ENCODE peak calls at places on chromosomes 12 and 14, in seven cellular contexts. One of them, this sample, is unnamed.
A peak's percentile ranks its signal among the peaks of the same experiment; 100 is the strongest.

GRCh38 chr12:107178776-107179175 is 85.4 kb upstream of the CRY1 start:
- DNase-seq in cardiac fibroblast: no peak
- DNase-seq in neural crest cell: no peak
- DNase-seq in IMR-90: no peak
- DNase-seq in GM12865: no peak
- DNase-seq in retinal pigment epithelial cell: no peak
- DNase-seq in suprapubic skin: no peak
- DNase-seq in this sample: no peak

GRCh38 chr14:53399057-53399456 is 245.9 kb upstream of the DDHD1 start:
- DNase-seq in cardiac fibroblast: peak; percentile 78
- DNase-seq in neural crest cell: peak; percentile 2
- DNase-seq in IMR-90: peak; percentile 76
- DNase-seq in GM12865: peak; percentile 12
- DNase-seq in retinal pigment epithelial cell: no peak
- DNase-seq in suprapubic skin: no peak
- DNase-seq in this sample: no peak

GRCh38 chr12:55713721-55714120 is 2.1 kb upstream of the BLOC1S1 start:
- DNase-seq in cardiac fibroblast: peak; percentile 93
- DNase-seq in neural crest cell: no peak
- DNase-seq in IMR-90: peak; percentile 89
- DNase-seq in GM12865: no peak
- DNase-seq in retinal pigment epithelial cell: no peak
- DNase-seq in suprapubic skin: no peak
- DNase-seq in this sample: no peak

GRCh38 chr14:68800361-68800760 is 7.5 kb upstream of the ZFP36L1 start:
- DNase-seq in cardiac fibroblast: peak; percentile 19
- DNase-seq in neural crest cell: no peak
- DNase-seq in IMR-90: no peak
- DNase-seq in GM12865: no peak
- DNase-seq in retinal pigment epithelial cell: no peak
- DNase-seq in suprapubic skin: no peak
- DNase-seq in this sample: no peak

GRCh38 chr12:67413577-67413976 is 144.4 kb downstream of the CAND1 start:
- DNase-seq in cardiac fibroblast: no peak
- DNase-seq in neural crest cell: no peak
- DNase-seq in IMR-90: no peak
- DNase-seq in GM12865: no peak
- DNase-seq in retinal pigment epithelial cell: no peak
- DNase-seq in suprapubic skin: no peak
- DNase-seq in this sample: no peak

GRCh38 chr12:69896653-69897381 is 71.8 kb downstream of the MYRFL start:
- DNase-seq in cardiac fibroblast: no peak
- DNase-seq in neural crest cell: no peak
- DNase-seq in IMR-90: no peak
- DNase-seq in GM12865: no peak
- DNase-seq in retinal pigment epithelial cell: no peak
- DNase-seq in suprapubic skin: no peak
- DNase-seq in this sample: no peak

GRCh38 chr12:13173012-13173441 is 23.5 kb upstream of the EMP1 start:
- DNase-seq in cardiac fibroblast: peak; percentile 76
- DNase-seq in neural crest cell: no peak
- DNase-seq in IMR-90: peak; percentile 75
- DNase-seq in GM12865: no peak
- DNase-seq in retinal pigment epithelial cell: no peak
- DNase-seq in suprapubic skin: no peak
- DNase-seq in this sample: no peak

GRCh38 chr12:129871991-129872969 is 31.5 kb downstream of the TMEM132D start:
- DNase-seq in cardiac fibroblast: no peak
- DNase-seq in neural crest cell: peak; percentile 10
- DNase-seq in IMR-90: no peak
- DNase-seq in GM12865: no peak
- DNase-seq in retinal pigment epithelial cell: no peak
- DNase-seq in suprapubic skin: no peak
- DNase-seq in this sample: no peak

GRCh38 chr12:34287986-34288962 is 266.0 kb downstream of the ALG10 start:
- DNase-seq in cardiac fibroblast: no peak
- DNase-seq in neural crest cell: no peak
- DNase-seq in IMR-90: no peak
- DNase-seq in GM12865: no peak
- DNase-seq in retinal pigment epithelial cell: no peak
- DNase-seq in suprapubic skin: no peak
- DNase-seq in this sample: no peak

GRCh38 chr14:22887990-22888378 is 5.0 kb downstream of the REM2 start:
- DNase-seq in cardiac fibroblast: no peak
- DNase-seq in neural crest cell: no peak
- DNase-seq in IMR-90: no peak
- DNase-seq in GM12865: peak; percentile 87
- DNase-seq in retinal pigment epithelial cell: no peak
- DNase-seq in suprapubic skin: no peak
- DNase-seq in this sample: peak; percentile 68

GRCh38 chr14:65940056-65940735 is 527.7 kb downstream of the FUT8 start:
- DNase-seq in cardiac fibroblast: peak; percentile 11
- DNase-seq in neural crest cell: peak; percentile 14
- DNase-seq in IMR-90: no peak
- DNase-seq in GM12865: peak; percentile 57
- DNase-seq in retinal pigment epithelial cell: no peak
- DNase-seq in suprapubic skin: no peak
- DNase-seq in this sample: peak; percentile 29

GRCh38 chr12:116404913-116405611 is 127.6 kb upstream of the MED13L start:
- DNase-seq in cardiac fibroblast: no peak
- DNase-seq in neural crest cell: no peak
- DNase-seq in IMR-90: no peak
- DNase-seq in GM12865: no peak
- DNase-seq in retinal pigment epithelial cell: no peak
- DNase-seq in suprapubic skin: no peak
- DNase-seq in this sample: no peak

GRCh38 chr12:120183211-120183631 is 11.3 kb downstream of the GCN1 start:
- DNase-seq in cardiac fibroblast: peak; percentile 33
- DNase-seq in neural crest cell: no peak
- DNase-seq in IMR-90: peak; percentile 50
- DNase-seq in GM12865: no peak
- DNase-seq in retinal pigment epithelial cell: no peak
- DNase-seq in suprapubic skin: no peak
- DNase-seq in this sample: no peak

DNA sequence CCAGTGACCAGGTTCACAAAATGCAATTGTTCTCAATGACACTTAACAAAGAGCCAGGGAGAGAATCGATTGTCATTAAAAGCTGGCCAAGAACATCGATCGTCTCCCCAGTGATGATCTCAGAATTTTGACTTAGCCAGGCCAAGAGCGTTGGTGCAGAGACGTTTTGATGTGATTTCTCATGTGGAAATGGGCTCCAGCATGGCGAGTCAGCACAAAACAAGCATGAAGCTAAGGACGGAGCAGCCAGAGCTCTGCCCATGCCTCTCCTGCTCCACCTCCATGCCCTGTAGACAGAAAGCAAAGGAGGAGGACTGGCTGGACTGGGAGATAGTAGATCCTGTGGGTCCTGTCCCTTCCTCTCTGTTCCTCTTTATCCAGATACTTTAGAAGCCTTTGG is 270.7 kb downstream of the FOXN3 start:
- DNase-seq in cardiac fibroblast: peak; percentile 15
- DNase-seq in neural crest cell: no peak
- DNase-seq in IMR-90: peak; percentile 32
- DNase-seq in GM12865: no peak
- DNase-seq in retinal pigment epithelial cell: no peak
- DNase-seq in suprapubic skin: no peak
- DNase-seq in this sample: no peak
- TF ChIP-seq CTCF in cardiac fibroblast: no peak
- TF ChIP-seq CTCF in neural crest cell: no peak
- TF ChIP-seq CTCF in IMR-90: no peak
- TF ChIP-seq CTCF in GM12865: no peak
- TF ChIP-seq CTCF in retinal pigment epithelial cell: no peak
- TF ChIP-seq CTCF in suprapubic skin: no peak
- TF ChIP-seq CTCF in this sample: no peak

DNA sequence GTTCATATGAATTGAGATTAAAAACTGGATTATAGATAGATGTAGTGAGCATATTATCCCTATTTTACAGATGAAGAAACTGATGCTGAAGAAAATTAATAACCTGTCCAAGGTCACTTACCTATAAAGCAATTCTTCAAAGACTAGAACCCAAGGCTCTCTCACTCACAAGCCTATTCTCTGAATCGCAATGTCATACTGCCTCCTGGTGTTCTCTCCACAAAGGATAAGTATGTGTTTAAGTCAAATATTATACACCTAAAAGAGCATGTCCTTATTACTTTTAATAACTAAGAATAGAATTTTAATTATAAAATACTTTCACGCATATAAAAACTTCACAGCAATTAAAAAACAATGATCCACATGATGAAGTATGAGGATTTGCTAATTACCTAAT is 721.3 kb upstream of the USP15 start:
- DNase-seq in cardiac fibroblast: no peak
- DNase-seq in neural crest cell: no peak
- DNase-seq in IMR-90: no peak
- DNase-seq in GM12865: no peak
- DNase-seq in retinal pigment epithelial cell: no peak
- DNase-seq in suprapubic skin: no peak
- DNase-seq in this sample: no peak
- TF ChIP-seq CTCF in cardiac fibroblast: no peak
- TF ChIP-seq CTCF in neural crest cell: peak; percentile 42
- TF ChIP-seq CTCF in IMR-90: no peak
- TF ChIP-seq CTCF in GM12865: no peak
- TF ChIP-seq CTCF in retinal pigment epithelial cell: no peak
- TF ChIP-seq CTCF in suprapubic skin: no peak
- TF ChIP-seq CTCF in this sample: no peak

DNA sequence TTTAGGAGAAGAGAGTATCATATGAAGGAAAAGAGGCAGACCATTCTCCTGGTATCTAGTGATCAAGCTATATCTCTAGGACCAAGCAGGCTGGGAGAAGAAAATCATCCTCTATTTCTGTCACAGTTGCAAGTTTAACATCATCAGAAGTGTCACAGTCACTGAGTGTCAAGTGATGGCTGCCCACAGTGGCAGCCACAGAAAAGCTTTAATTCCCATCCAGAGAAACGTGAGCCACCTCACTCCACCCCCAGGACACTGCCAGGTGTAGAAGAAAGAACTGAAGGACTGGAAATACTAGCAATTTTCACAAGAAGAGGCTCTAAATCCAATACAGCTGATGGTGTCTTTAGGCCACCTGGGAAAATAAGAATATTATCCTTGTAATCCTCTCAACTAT is 181.7 kb downstream of the NUAK1 start:
- DNase-seq in cardiac fibroblast: no peak
- DNase-seq in neural crest cell: no peak
- DNase-seq in IMR-90: no peak
- DNase-seq in GM12865: no peak
- DNase-seq in retinal pigment epithelial cell: no peak
- DNase-seq in suprapubic skin: no peak
- DNase-seq in this sample: no peak
- TF ChIP-seq CTCF in cardiac fibroblast: no peak
- TF ChIP-seq CTCF in neural crest cell: no peak
- TF ChIP-seq CTCF in IMR-90: no peak
- TF ChIP-seq CTCF in GM12865: no peak
- TF ChIP-seq CTCF in retinal pigment epithelial cell: no peak
- TF ChIP-seq CTCF in suprapubic skin: no peak
- TF ChIP-seq CTCF in this sample: no peak

DNA sequence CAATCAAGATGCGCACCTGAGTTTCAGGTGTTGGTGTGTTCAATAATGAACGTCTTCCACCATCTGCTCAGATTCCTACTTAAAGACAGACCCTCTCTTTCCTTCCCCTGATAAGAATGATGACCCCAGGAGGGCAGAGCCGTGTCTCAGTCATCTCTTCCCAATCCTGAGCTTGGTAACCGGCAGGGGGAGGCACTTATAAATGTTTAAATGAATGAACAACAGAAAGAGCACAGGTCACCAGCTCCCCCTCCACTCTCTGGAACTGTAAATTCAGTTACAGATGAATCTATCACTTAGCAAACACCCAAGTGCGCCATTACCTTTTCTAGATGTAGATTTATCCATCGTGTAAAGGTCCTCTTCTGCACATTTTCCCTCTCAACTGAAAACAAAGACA is 72.4 kb upstream of the DICER1 start:
- DNase-seq in cardiac fibroblast: no peak
- DNase-seq in neural crest cell: no peak
- DNase-seq in IMR-90: no peak
- DNase-seq in GM12865: no peak
- DNase-seq in retinal pigment epithelial cell: no peak
- DNase-seq in suprapubic skin: no peak
- DNase-seq in this sample: no peak
- TF ChIP-seq CTCF in cardiac fibroblast: no peak
- TF ChIP-seq CTCF in neural crest cell: no peak
- TF ChIP-seq CTCF in IMR-90: no peak
- TF ChIP-seq CTCF in GM12865: no peak
- TF ChIP-seq CTCF in retinal pigment epithelial cell: no peak
- TF ChIP-seq CTCF in suprapubic skin: no peak
- TF ChIP-seq CTCF in this sample: no peak

DNA sequence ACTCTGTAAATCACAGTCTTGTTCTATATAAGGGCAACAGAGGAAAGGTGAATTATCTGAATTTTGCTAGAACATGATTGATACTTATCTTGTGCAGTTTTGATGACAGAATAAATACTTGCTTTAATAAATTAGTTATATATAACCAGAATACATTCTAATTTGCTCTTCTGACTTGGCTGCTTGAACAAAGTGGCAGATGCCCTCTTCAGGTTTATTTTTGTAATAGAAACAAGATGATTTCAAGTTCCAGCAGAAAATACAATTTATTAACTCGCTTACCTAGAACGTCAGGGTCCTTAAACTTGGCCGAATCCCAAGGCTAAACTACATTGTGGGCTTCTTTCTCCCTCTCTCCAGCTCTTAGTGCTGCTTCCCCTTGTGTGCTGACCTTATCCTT is 57.6 kb upstream of the SSTR1 start:
- DNase-seq in cardiac fibroblast: no peak
- DNase-seq in neural crest cell: no peak
- DNase-seq in IMR-90: peak; percentile 2
- DNase-seq in GM12865: no peak
- DNase-seq in retinal pigment epithelial cell: no peak
- DNase-seq in suprapubic skin: no peak
- DNase-seq in this sample: no peak
- TF ChIP-seq CTCF in cardiac fibroblast: no peak
- TF ChIP-seq CTCF in neural crest cell: no peak
- TF ChIP-seq CTCF in IMR-90: peak; percentile 30
- TF ChIP-seq CTCF in GM12865: no peak
- TF ChIP-seq CTCF in retinal pigment epithelial cell: no peak
- TF ChIP-seq CTCF in suprapubic skin: no peak
- TF ChIP-seq CTCF in this sample: no peak

GRCh38 chr14:61474671-61475070 is 153.3 kb downstream of the PRKCH start:
- DNase-seq in cardiac fibroblast: peak; percentile 49
- DNase-seq in neural crest cell: no peak
- DNase-seq in IMR-90: no peak
- DNase-seq in GM12865: no peak
- DNase-seq in retinal pigment epithelial cell: no peak
- DNase-seq in suprapubic skin: no peak
- DNase-seq in this sample: no peak
- TF ChIP-seq CTCF in cardiac fibroblast: peak; percentile 5
- TF ChIP-seq CTCF in neural crest cell: no peak
- TF ChIP-seq CTCF in IMR-90: no peak
- TF ChIP-seq CTCF in GM12865: no peak
- TF ChIP-seq CTCF in retinal pigment epithelial cell: peak; percentile 1
- TF ChIP-seq CTCF in suprapubic skin: no peak
- TF ChIP-seq CTCF in this sample: no peak

DNA sequence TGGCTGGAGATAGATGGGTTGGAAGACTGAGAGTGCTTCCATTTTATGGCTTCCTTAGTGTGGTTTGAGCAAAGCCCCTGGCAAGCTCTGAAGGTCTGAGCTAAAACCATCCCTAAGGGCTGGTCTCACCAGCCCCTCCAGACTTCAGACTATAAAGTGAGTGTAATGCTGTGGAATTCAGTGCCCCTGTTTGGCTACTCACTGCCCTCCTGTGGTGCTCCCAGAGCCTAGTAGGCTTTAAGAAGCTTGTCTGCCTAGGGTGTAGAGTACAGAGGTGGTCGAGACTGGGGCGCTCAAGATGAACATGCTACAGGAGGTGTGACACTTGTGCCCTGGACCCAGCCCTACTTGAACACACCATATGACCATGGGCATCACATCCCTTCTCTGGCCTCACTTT is 246.7 kb upstream of the FKBP4 start:
- DNase-seq in cardiac fibroblast: no peak
- DNase-seq in neural crest cell: no peak
- DNase-seq in IMR-90: peak; percentile 4
- DNase-seq in GM12865: no peak
- DNase-seq in retinal pigment epithelial cell: no peak
- DNase-seq in suprapubic skin: no peak
- DNase-seq in this sample: no peak
- TF ChIP-seq CTCF in cardiac fibroblast: no peak
- TF ChIP-seq CTCF in neural crest cell: no peak
- TF ChIP-seq CTCF in IMR-90: peak; percentile 23
- TF ChIP-seq CTCF in GM12865: no peak
- TF ChIP-seq CTCF in retinal pigment epithelial cell: no peak
- TF ChIP-seq CTCF in suprapubic skin: no peak
- TF ChIP-seq CTCF in this sample: no peak